ENCODE peak calls at places on chromosomes 4 and X, in ten cellular contexts. One of them, this sample, is unnamed.

GRCh38 chr4:74886490-74886889 is 46.4 kb upstream of the PARM1 start:
- DNase-seq in dorsolateral prefrontal cortex: no peak
- DNase-seq in astrocyte of the spinal cord: peak
- DNase-seq in stimulated activated CD8-positive, alpha-beta memory T cell treated with anti-CD3 and anti-CD28 coated beads, Interleukin-12 subunit alpha, Interleukin-12 subunit beta, amount 100 ng/mL, for 1 hour: no peak
- DNase-seq in cortex of kidney: no peak
- DNase-seq in HFF-Myc: peak
- DNase-seq in NCI-H82: no peak
- DNase-seq in AG04450: no peak
- DNase-seq in tibial nerve: no peak
- DNase-seq in AG04449: peak
- DNase-seq in this sample: no peak

GRCh38 chrX:118652717-118653116 is 74.7 kb upstream of the IL13RA1 start:
- DNase-seq in AG04450: no peak
- DNase-seq in cortex of kidney: no peak
- DNase-seq in tibial nerve: no peak
- DNase-seq in dorsolateral prefrontal cortex: no peak
- DNase-seq in AG04449: no peak
- DNase-seq in astrocyte of the spinal cord: no peak
- DNase-seq in NCI-H82: no peak
- DNase-seq in stimulated activated CD8-positive, alpha-beta memory T cell treated with anti-CD3 and anti-CD28 coated beads, Interleukin-12 subunit alpha, Interleukin-12 subunit beta, amount 100 ng/mL, for 1 hour: no peak
- DNase-seq in HFF-Myc: no peak
- DNase-seq in this sample: no peak

GRCh38 chrX:18377802-18378201 is 23.3 kb upstream of the SCML2 start:
- DNase-seq in AG04450: no peak
- DNase-seq in dorsolateral prefrontal cortex: no peak
- DNase-seq in NCI-H82: peak
- DNase-seq in stimulated activated CD8-positive, alpha-beta memory T cell treated with anti-CD3 and anti-CD28 coated beads, Interleukin-12 subunit alpha, Interleukin-12 subunit beta, amount 100 ng/mL, for 1 hour: no peak
- DNase-seq in HFF-Myc: no peak
- DNase-seq in astrocyte of the spinal cord: no peak
- DNase-seq in tibial nerve: peak
- DNase-seq in cortex of kidney: no peak
- DNase-seq in AG04449: no peak
- DNase-seq in this sample: no peak

GRCh38 chr4:87025614-87026041 is 90.8 kb downstream of the AFF1 start:
- DNase-seq in stimulated activated CD8-positive, alpha-beta memory T cell treated with anti-CD3 and anti-CD28 coated beads, Interleukin-12 subunit alpha, Interleukin-12 subunit beta, amount 100 ng/mL, for 1 hour: no peak
- DNase-seq in HFF-Myc: no peak
- DNase-seq in tibial nerve: no peak
- DNase-seq in AG04450: no peak
- DNase-seq in dorsolateral prefrontal cortex: no peak
- DNase-seq in astrocyte of the spinal cord: no peak
- DNase-seq in AG04449: no peak
- DNase-seq in cortex of kidney: no peak
- DNase-seq in NCI-H82: no peak
- DNase-seq in this sample: no peak

GRCh38 chr4:67941074-67941473 is 22.2 kb downstream of the TMPRSS11A start:
- DNase-seq in NCI-H82: no peak
- DNase-seq in dorsolateral prefrontal cortex: no peak
- DNase-seq in AG04449: no peak
- DNase-seq in tibial nerve: no peak
- DNase-seq in astrocyte of the spinal cord: no peak
- DNase-seq in HFF-Myc: no peak
- DNase-seq in AG04450: no peak
- DNase-seq in stimulated activated CD8-positive, alpha-beta memory T cell treated with anti-CD3 and anti-CD28 coated beads, Interleukin-12 subunit alpha, Interleukin-12 subunit beta, amount 100 ng/mL, for 1 hour: no peak
- DNase-seq in cortex of kidney: no peak
- DNase-seq in this sample: no peak

GRCh38 chrX:20500949-20501348 is 234.2 kb upstream of the RPS6KA3 start:
- DNase-seq in AG04450: no peak
- DNase-seq in dorsolateral prefrontal cortex: no peak
- DNase-seq in stimulated activated CD8-positive, alpha-beta memory T cell treated with anti-CD3 and anti-CD28 coated beads, Interleukin-12 subunit alpha, Interleukin-12 subunit beta, amount 100 ng/mL, for 1 hour: no peak
- DNase-seq in cortex of kidney: no peak
- DNase-seq in AG04449: no peak
- DNase-seq in tibial nerve: no peak
- DNase-seq in HFF-Myc: no peak
- DNase-seq in astrocyte of the spinal cord: no peak
- DNase-seq in NCI-H82: no peak
- DNase-seq in this sample: no peak

GRCh38 chrX:107025538-107025937 is 25.5 kb upstream of the MORC4 start:
- DNase-seq in stimulated activated CD8-positive, alpha-beta memory T cell treated with anti-CD3 and anti-CD28 coated beads, Interleukin-12 subunit alpha, Interleukin-12 subunit beta, amount 100 ng/mL, for 1 hour: no peak
- DNase-seq in astrocyte of the spinal cord: peak
- DNase-seq in HFF-Myc: no peak
- DNase-seq in NCI-H82: peak
- DNase-seq in tibial nerve: no peak
- DNase-seq in AG04450: no peak
- DNase-seq in cortex of kidney: no peak
- DNase-seq in dorsolateral prefrontal cortex: no peak
- DNase-seq in AG04449: no peak
- DNase-seq in this sample: no peak

GRCh38 chrX:15447985-15448639 is 45.0 kb downstream of the PIR start:
- DNase-seq in HFF-Myc: no peak
- DNase-seq in tibial nerve: no peak
- DNase-seq in dorsolateral prefrontal cortex: no peak
- DNase-seq in AG04450: peak
- DNase-seq in NCI-H82: peak
- DNase-seq in cortex of kidney: no peak
- DNase-seq in astrocyte of the spinal cord: peak
- DNase-seq in stimulated activated CD8-positive, alpha-beta memory T cell treated with anti-CD3 and anti-CD28 coated beads, Interleukin-12 subunit alpha, Interleukin-12 subunit beta, amount 100 ng/mL, for 1 hour: no peak
- DNase-seq in AG04449: no peak
- DNase-seq in this sample: no peak

This sample was measured in esophagus muscularis mucosa.